ENCODE peak calls at places on chromosomes 1 and 21, in ten cellular contexts. B, O, P, K, L, G, R, X, A and H are unnamed samples.

GRCh38 chr1:155913969-155914757 is 3.0 kb upstream of the RIT1 start:
- DNase-seq in R (no peak), P (no peak), O (no peak), B (no peak), X (no peak), G (no peak), A (no peak), K (no peak), L (no peak), H (no peak)

GRCh38 chr1:54940027-54940426 is 40.4 kb upstream of the TMEM61 start:
- DNase-seq in P (no peak), G (no peak), X (no peak), R (no peak), A (no peak), O (no peak), K (no peak), B (no peak), L (no peak), H (no peak)

GRCh38 chr1:56472860-56473259 is 106.5 kb downstream of the PLPP3 start:
- DNase-seq in R (no peak), L (no peak), A (no peak), P (no peak), O (no peak), G (no peak), B (no peak), X (no peak), K (no peak), H (no peak)

GRCh38 chr1:222670110-222670509 is 42.2 kb downstream of the AIDA start:
- DNase-seq in X (no peak), B (no peak), R (no peak), L (no peak), O (no peak), P (no peak), G (no peak), A (no peak), K (no peak), H (no peak)

GRCh38 chr1:88462481-88463261 is 221.4 kb upstream of the PKN2 start:
- DNase-seq in B (no peak), L (peak; percentile 16), P (no peak), R (peak; percentile 60), G (no peak), K (peak; percentile 87), O (no peak), A (peak; percentile 41), X (no peak), H (no peak)

GRCh38 chr1:19385869-19386591 is 73.9 kb downstream of the SLC66A1 start:
- DNase-seq in O (peak; percentile 80), R (peak; percentile 67), B (no peak), G (peak; percentile 30), K (no peak), L (peak; percentile 72), X (peak; percentile 82), A (peak; percentile 70), P (no peak), H (no peak)

GRCh38 chr1:233627823-233628222 is 13.9 kb downstream of the KCNK1 start:
- DNase-seq in G (no peak), L (no peak), X (no peak), B (no peak), K (no peak), O (no peak), A (no peak), P (no peak), R (no peak), H (no peak)

GRCh38 chr1:18289597-18289996 is 182.0 kb downstream of the IGSF21 start:
- DNase-seq in O (no peak), X (no peak), A (no peak), L (no peak), B (no peak), R (no peak), P (no peak), G (no peak), K (no peak), H (no peak)

GRCh38 chr1:118370861-118371260 is 185.8 kb upstream of the SPAG17 start:
- DNase-seq in R (no peak), K (no peak), L (no peak), O (no peak), B (no peak), A (no peak), P (no peak), X (no peak), G (no peak), H (no peak)

GRCh38 chr1:118366296-118366695 is 181.3 kb upstream of the SPAG17 start:
- DNase-seq in G (no peak), O (no peak), X (no peak), P (no peak), K (no peak), B (no peak), A (no peak), L (no peak), R (no peak), H (no peak)

GRCh38 chr1:118371612-118372011 is 186.6 kb upstream of the SPAG17 start:
- DNase-seq in K (no peak), G (no peak), X (no peak), A (no peak), L (no peak), O (no peak), R (no peak), P (no peak), B (no peak), H (no peak)
- H3K9me3 ChIP-seq in K (peaks cover 9% of the 10 kb centered on the region), G (no peaks in the 10 kb centered on the region), X (peaks cover 3% of the 10 kb centered on the region), A (peaks cover 67% of the 10 kb centered on the region), L (no peaks in the 10 kb centered on the region), O (peaks cover 43% of the 10 kb centered on the region), R (no peaks in the 10 kb centered on the region), P (no peaks in the 10 kb centered on the region), B (peaks cover 72% of the 10 kb centered on the region), H (no peaks in the 10 kb centered on the region)

DNA sequence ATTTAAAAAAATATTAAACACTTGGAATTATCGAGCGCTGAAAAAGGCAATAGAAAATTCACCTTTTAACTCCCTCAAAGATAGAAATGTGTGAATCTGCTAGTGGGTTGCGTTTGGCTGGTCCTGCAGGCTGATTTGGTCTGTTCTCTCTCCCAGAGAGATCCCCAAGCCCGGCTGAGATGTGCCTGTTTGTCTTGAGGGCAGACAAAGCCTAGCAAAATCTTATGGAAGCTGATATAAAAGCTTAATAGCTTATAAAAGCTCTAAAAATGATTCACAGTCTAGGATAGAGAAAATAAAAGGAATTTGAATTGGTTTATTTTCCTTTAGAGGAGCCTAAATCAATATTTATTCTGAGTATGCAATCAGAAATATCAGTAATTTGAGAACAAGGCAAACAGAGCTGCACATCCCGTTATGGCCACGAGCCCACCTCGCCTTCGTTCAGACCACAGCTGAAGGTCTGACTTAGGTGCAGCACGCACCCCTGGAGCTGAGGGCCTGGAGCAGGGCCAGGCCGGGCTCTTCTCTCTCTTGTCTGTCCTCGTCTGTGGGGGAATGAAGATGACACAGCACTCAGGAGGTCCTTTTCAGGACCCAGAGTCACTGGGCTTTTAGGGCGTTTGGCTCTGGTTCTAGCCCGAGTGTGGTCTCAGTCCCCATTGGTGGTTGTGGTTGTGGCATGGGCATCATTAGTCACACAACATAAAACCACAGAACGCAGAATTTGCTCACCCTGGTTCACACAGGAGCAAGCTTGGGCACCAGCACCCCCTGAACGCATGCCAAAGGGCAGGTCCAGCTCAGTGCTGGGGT is 18.6 kb downstream of the PDE9A start:
- DNase-seq in P (no peak), O (no peak), K (no peak), B (no peak), G (no peak), L (no peak), X (no peak), A (no peak), R (no peak), H (no peak)
- H3K36me3 ChIP-seq in P (no peaks in the 10 kb centered on the region), O (no peaks in the 10 kb centered on the region), K (no peaks in the 10 kb centered on the region), B (no peaks in the 10 kb centered on the region), G (no peaks in the 10 kb centered on the region), L (no peaks in the 10 kb centered on the region), X (no peaks in the 10 kb centered on the region), A (no peaks in the 10 kb centered on the region), R (no peaks in the 10 kb centered on the region), H (no peaks in the 10 kb centered on the region)

GRCh38 chr1:110915804-110916203 is 42.9 kb downstream of the CD53 start:
- DNase-seq in P (no peak), O (no peak), G (no peak), A (no peak), K (no peak), R (no peak), X (no peak), B (no peak), L (no peak), H (no peak)

GRCh38 chr1:110916669-110917306 is 43.8 kb downstream of the CD53 start:
- DNase-seq in O (no peak), B (no peak), L (no peak), K (no peak), P (no peak), G (no peak), R (no peak), A (no peak), X (no peak), H (no peak)

GRCh38 chr1:110914676-110915075 is 41.7 kb downstream of the CD53 start:
- DNase-seq in L (no peak), R (no peak), X (no peak), P (no peak), O (no peak), B (no peak), A (no peak), G (no peak), K (no peak), H (no peak)

GRCh38 chr1:110916274-110916668 is 43.3 kb downstream of the CD53 start:
- DNase-seq in X (no peak), O (no peak), L (no peak), P (no peak), G (no peak), A (no peak), K (no peak), B (no peak), R (no peak), H (no peak)

DNA sequence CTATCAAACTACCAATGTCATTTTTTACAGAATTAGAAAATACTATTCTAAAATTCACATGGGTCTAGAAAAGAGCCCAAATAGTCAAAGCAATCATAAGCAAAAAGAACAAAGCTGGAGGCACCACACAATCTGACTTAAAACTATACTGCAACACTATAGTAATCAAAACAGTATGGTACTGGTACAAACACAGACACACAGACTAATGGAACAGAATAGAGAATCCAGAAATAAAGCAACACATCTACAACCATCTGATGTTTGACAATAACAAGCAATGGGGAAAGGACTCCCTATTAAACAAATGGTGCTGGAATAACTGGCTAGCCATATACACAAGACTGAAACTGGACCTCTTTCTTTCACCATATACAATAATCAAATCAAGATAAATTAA is 39.8 kb downstream of the CD53 start:
- DNase-seq in X (no peak), O (no peak), B (no peak), A (no peak), R (no peak), L (no peak), P (no peak), K (no peak), G (no peak), H (no peak)
- H3K4me1 ChIP-seq in X (no peaks in the 10 kb centered on the region), O (no peaks in the 10 kb centered on the region), B (no peaks in the 10 kb centered on the region), A (no peaks in the 10 kb centered on the region), R (no peaks in the 10 kb centered on the region), L (no peaks in the 10 kb centered on the region), P (no peaks in the 10 kb centered on the region), K (no peaks in the 10 kb centered on the region), G (no peaks in the 10 kb centered on the region), H (peaks cover 5% of the 10 kb centered on the region)

GRCh38 chr1:248613742-248614141 is 16.2 kb upstream of the OR2T10 start:
- DNase-seq in L (no peak), B (no peak), A (no peak), G (no peak), K (no peak), R (no peak), X (no peak), P (no peak), O (no peak), H (no peak)

GRCh38 chr1:248618878-248619277 is 16.0 kb downstream of the OR2T11 start:
- DNase-seq in B (no peak), L (no peak), R (no peak), O (no peak), P (peak; percentile 7), X (no peak), G (peak; percentile 24), K (no peak), A (peak; percentile 27), H (no peak)

GRCh38 chr1:248622491-248623106 is 12.3 kb downstream of the OR2T11 start:
- DNase-seq in O (no peak), G (no peak), K (no peak), A (no peak), B (no peak), P (no peak), X (no peak), R (no peak), L (no peak), H (no peak)

GRCh38 chr1:248618119-248618518 is 16.8 kb downstream of the OR2T11 start:
- DNase-seq in L (no peak), P (no peak), X (no peak), A (no peak), B (no peak), R (no peak), K (no peak), O (no peak), G (no peak), H (no peak)
- H3K9me3 ChIP-seq in L (no peaks in the 10 kb centered on the region), P (no peaks in the 10 kb centered on the region), X (no peaks in the 10 kb centered on the region), A (no peaks in the 10 kb centered on the region), B (no peaks in the 10 kb centered on the region), R (no peaks in the 10 kb centered on the region), K (peaks cover 4% of the 10 kb centered on the region), O (no peaks in the 10 kb centered on the region), G (no peaks in the 10 kb centered on the region), H (no peaks in the 10 kb centered on the region)